ENCODE peak calls at places on chromosomes 1 and 21, in seven cellular contexts. S is astrocyte of the cerebellum; H is GM06990; X is BJ; E is breast epithelium; B is effector memory CD4-positive, alpha-beta T cell; A is kidney epithelial cell. R is an unnamed sample.

GRCh38 chr1:44717653-44718052 is 13.3 kb downstream of the RNU5D-1 start:
- DNase-seq in S (no peak), H (no peak), X (no peak), E (no peak), B (no peak), A (no peak), R (no peak)

GRCh38 chr1:225424562-225425210 is 3.2 kb downstream of the LBR start:
- DNase-seq in S (no peak), H (no peak), X (no peak), E (no peak), B (no peak), A (peak; percentile 47), R (no peak)

GRCh38 chr1:65508051-65508450 is 87.6 kb downstream of the LEPR start:
- DNase-seq in S (no peak), H (no peak), X (no peak), E (no peak), B (no peak), A (no peak), R (no peak)

GRCh38 chr1:232669981-232670763 is 40.2 kb upstream of the SIPA1L2 start:
- DNase-seq in S (no peak), H (no peak), X (no peak), E (no peak), B (no peak), A (peak; percentile 75), R (peak; percentile 54)

GRCh38 chr1:116772648-116773045 is 18.4 kb downstream of the CD2 start:
- DNase-seq in S (no peak), H (no peak), X (no peak), E (no peak), B (no peak), A (peak; percentile 7), R (no peak)

GRCh38 chr21:29349702-29350101 is 51.0 kb downstream of the BACH1 start:
- DNase-seq in S (no peak), H (no peak), X (no peak), E (no peak), B (no peak), A (no peak), R (peak; percentile 30)

GRCh38 chr21:34020005-34020847 is 53.2 kb upstream of the MRPS6 start:
- DNase-seq in S (no peak), H (peak; percentile 79), X (no peak), E (no peak), B (no peak), A (no peak), R (peak; percentile 95)

GRCh38 chr1:223674119-223674890 is 8.8 kb upstream of the CAPN8 start:
- DNase-seq in S (no peak), H (no peak), X (no peak), E (no peak), B (no peak), A (no peak), R (no peak)

GRCh38 chr1:185561629-185562028 is 172.6 kb upstream of the HMCN1 start:
- DNase-seq in S (peak; percentile 54), H (no peak), X (peak; percentile 58), E (no peak), B (no peak), A (no peak), R (no peak)
- H3K4me3 ChIP-seq in S (no peak overlapping the region), H (no peak overlapping the region), X (no peak overlapping the region), E (no peak overlapping the region), B (peak overlapping the region; percentile 14), A (no peak overlapping the region), R (no peak overlapping the region)

GRCh38 chr1:246726881-246727280 is 2.7 kb downstream of the SCCPDH start:
- DNase-seq in S (no peak), H (no peak), X (no peak), E (no peak), B (no peak), A (no peak), R (no peak)

GRCh38 chr1:246726255-246726679 is 2.1 kb downstream of the SCCPDH start:
- DNase-seq in S (no peak), H (no peak), X (no peak), E (no peak), B (no peak), A (no peak), R (no peak)

GRCh38 chr1:246724725-246725095 is 501 bp downstream of the SCCPDH start:
- DNase-seq in S (no peak), H (no peak), X (no peak), E (no peak), B (no peak), A (no peak), R (peak; percentile 29)

GRCh38 chr1:246724001-246724724 is at the start of gene SCCPDH:
- DNase-seq in S (no peak), H (peak; percentile 88), X (peak; percentile 11), E (peak; percentile 18), B (peak; percentile 8), A (no peak), R (peak; percentile 71)

DNA sequence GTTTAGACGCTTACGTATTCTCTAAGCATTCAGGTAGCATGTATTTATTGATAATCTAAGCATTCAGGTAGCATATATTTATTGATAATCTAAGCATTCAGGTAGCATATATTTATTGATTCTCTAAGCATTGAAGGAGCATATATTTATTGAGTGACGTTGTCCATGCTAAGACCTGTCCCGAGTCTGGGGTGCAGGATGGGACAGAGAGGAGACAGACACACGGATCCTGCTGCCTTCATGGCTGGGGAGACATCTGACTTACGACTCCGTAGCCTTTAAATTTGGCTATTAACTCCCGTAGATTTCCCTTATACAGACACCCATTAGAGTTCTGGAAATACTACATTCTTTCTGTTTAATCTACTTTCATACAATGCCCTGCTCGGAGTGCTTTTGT is 982 bp downstream of the SCCPDH start:
- DNase-seq in S (no peak), H (no peak), X (no peak), E (no peak), B (no peak), A (no peak), R (no peak)
- H3K4me3 ChIP-seq in S (peak overlapping the region; percentile 73), H (peak overlapping the region; percentile 79), X (peak overlapping the region; percentile 81), E (peak overlapping the region; percentile 91), B (no peak overlapping the region), A (peak overlapping the region; percentile 89), R (peak overlapping the region; percentile 87)

GRCh38 chr1:156074661-156075060 is 7.6 kb downstream of the MEX3A start:
- DNase-seq in S (no peak), H (no peak), X (no peak), E (no peak), B (no peak), A (no peak), R (no peak)
- H3K4me3 ChIP-seq in S (no peak overlapping the region), H (no peak overlapping the region), X (no peak overlapping the region), E (no peak overlapping the region), B (no peak overlapping the region), A (no peak overlapping the region), R (no peak overlapping the region)

GRCh38 chr1:35448344-35448801 is 108.8 kb downstream of the KIAA0319L start:
- DNase-seq in S (peak; percentile 78), H (no peak), X (peak; percentile 94), E (no peak), B (no peak), A (peak; percentile 51), R (no peak)
- H3K4me3 ChIP-seq in S (no peak overlapping the region), H (no peak overlapping the region), X (no peak overlapping the region), E (no peak overlapping the region), B (no peak overlapping the region), A (no peak overlapping the region), R (no peak overlapping the region)

DNA sequence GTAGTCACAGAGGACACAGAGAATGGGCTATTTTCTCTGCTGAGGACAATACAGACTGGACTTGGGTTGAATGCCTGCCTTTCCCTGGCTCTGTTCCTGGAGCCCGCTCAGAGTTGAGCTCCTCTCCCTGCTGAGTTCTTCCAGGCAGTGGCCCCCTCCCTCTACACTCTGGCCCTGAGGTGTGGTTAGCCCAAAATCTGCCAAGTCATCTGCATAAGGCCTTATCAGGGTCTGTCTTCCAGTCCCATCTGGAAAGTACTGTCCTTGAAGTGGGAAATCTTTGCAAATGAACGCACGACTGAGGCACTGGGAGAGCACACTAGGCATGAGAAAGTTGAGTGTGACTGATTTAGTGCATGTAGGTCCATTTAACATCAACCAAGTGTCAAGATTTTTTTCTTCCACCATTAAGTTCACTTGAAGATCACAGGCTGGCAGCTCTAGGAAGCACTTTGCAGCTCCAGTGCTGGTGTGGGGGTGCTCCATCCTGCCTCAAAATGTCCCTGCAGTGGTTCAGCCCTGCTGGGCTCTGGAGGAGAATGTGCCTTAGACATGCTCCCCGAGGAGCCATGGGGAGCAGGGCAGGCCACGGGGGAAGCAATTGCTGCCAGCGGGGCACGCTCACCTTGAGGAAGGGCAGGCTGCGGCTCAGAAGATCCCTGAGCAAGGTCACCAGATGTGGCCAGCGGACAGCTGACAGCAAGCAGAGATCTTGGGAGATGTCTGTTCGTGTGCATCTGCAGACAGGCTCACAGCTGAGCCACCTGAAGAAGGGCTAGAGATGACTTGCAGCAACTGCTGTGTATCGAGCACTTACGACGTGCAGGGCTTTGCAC is 41.5 kb downstream of the IER5 start:
- DNase-seq in S (no peak), H (peak; percentile 80), X (no peak), E (no peak), B (no peak), A (no peak), R (no peak)
- H3K4me3 ChIP-seq in S (no peak overlapping the region), H (peak overlapping the region; percentile 33), X (no peak overlapping the region), E (no peak overlapping the region), B (no peak overlapping the region), A (no peak overlapping the region), R (no peak overlapping the region)

GRCh38 chr1:11807087-11807486 is 1.1 kb downstream of the CLCN6 start:
- DNase-seq in S (no peak), H (no peak), X (no peak), E (no peak), B (no peak), A (no peak), R (no peak)
- H3K4me3 ChIP-seq in S (peak overlapping the region; percentile 86), H (peak overlapping the region; percentile 92), X (peak overlapping the region; percentile 75), E (peak overlapping the region; percentile 96), B (no peak overlapping the region), A (peak overlapping the region; percentile 61), R (peak overlapping the region; percentile 78)

GRCh38 chr1:155124503-155125463 is 2.9 kb upstream of the EFNA1 start:
- DNase-seq in S (no peak), H (no peak), X (peak; percentile 1), E (no peak), B (no peak), A (no peak), R (peak; percentile 53)

GRCh38 chr1:155126494-155127104 is 1.1 kb upstream of the EFNA1 start:
- DNase-seq in S (no peak), H (peak; percentile 42), X (no peak), E (peak; percentile 42), B (peak; percentile 10), A (no peak), R (peak; percentile 48)

GRCh38 chr1:155125946-155126493 is 1.7 kb upstream of the EFNA1 start:
- DNase-seq in S (no peak), H (no peak), X (no peak), E (peak; percentile 65), B (no peak), A (no peak), R (no peak)

GRCh38 chr1:155127105-155127671 is 488 bp upstream of the EFNA1 start:
- DNase-seq in S (no peak), H (peak; percentile 34), X (no peak), E (peak; percentile 83), B (no peak), A (peak; percentile 78), R (no peak)

DNA sequence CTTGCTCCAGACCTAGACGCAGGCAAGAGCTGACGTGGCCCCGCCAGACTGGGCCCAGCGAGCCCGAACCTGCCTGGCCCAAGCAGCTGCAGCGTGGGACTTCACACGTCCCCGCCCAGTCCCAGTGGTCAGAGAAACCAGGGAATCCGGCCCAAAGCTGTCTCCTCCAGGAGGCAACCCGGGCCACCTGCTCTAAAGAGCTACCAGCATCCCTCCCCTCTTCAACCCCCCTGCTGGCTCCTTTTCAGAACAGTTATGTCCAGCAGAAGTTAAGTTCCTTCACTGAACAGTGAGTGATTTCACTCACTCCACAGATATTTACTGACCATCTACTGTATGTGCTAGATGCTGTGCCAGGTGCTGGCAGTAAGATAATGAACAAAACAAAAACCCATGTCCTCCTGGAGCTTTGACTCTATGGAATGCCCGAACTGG is 2.1 kb upstream of the EFNA1 start:
- DNase-seq in S (no peak), H (no peak), X (no peak), E (no peak), B (no peak), A (no peak), R (no peak)
- H3K4me3 ChIP-seq in S (no peak overlapping the region), H (no peak overlapping the region), X (no peak overlapping the region), E (peak overlapping the region; percentile 96), B (no peak overlapping the region), A (no peak overlapping the region), R (peak overlapping the region; percentile 58)

R was measured in SJCRH30.